ENCODE peak calls at places on chromosomes 13 and 19, in nine cellular contexts. E, T, N, Y, Z, B, R, L and F are unnamed samples. For H3K4me1, the result is how much of the 10 kb centered on the place peaks cover.

GRCh38 chr13:110463876-110464510 is 97.5 kb downstream of the RAB20 start:
- DNase-seq in N (no peak), L (no peak), R (no peak), Y (no peak), T (no peak), B (no peak), E (no peak), Z (no peak), F (no peak)

GRCh38 chr13:33642374-33643065 is 175.4 kb upstream of the RFC3 start:
- DNase-seq in N (peak), R (peak), Z (peak), E (peak), Y (no peak), B (peak), T (no peak), L (no peak), F (no peak)

GRCh38 chr19:35352448-35353304 is 5.0 kb downstream of the FFAR1 start:
- DNase-seq in N (no peak), Z (peak), E (peak), L (peak), Y (peak), R (peak), T (peak), B (peak), F (no peak)

GRCh38 chr19:45878043-45878794 is 7.7 kb downstream of the IRF2BP1 start:
- DNase-seq in B (no peak), L (peak), R (no peak), T (no peak), E (peak), Z (peak), Y (no peak), N (no peak), F (no peak)

GRCh38 chr13:27997904-27998522 is 9.5 kb upstream of the URAD start:
- DNase-seq in Z (no peak), B (peak), Y (no peak), T (no peak), E (peak), N (no peak), R (no peak), L (peak), F (no peak)

GRCh38 chr19:7083076-7083956 is 13.8 kb downstream of the ZNF557 start:
- DNase-seq in B (peak), R (no peak), Z (no peak), Y (no peak), T (no peak), N (no peak), E (no peak), L (no peak), F (no peak)

GRCh38 chr19:30778961-30779690 is 406.9 kb downstream of the ZNF536 start:
- DNase-seq in N (no peak), R (no peak), E (no peak), Z (no peak), L (no peak), Y (no peak), T (no peak), B (no peak), F (no peak)

GRCh38 chr19:34725400-34725799 is 8.6 kb upstream of the ZNF181 start:
- DNase-seq in N (no peak), T (no peak), E (no peak), Y (no peak), L (no peak), Z (no peak), B (no peak), R (no peak), F (no peak)

GRCh38 chr19:17688853-17689595 is 870 bp upstream of the UNC13A start:
- DNase-seq in N (no peak), R (no peak), Z (no peak), Y (no peak), E (no peak), T (no peak), L (no peak), B (no peak), F (no peak)

GRCh38 chr13:94966380-94966779 is 254.0 kb upstream of the SOX21 start:
- DNase-seq in E (no peak), R (no peak), N (no peak), T (no peak), L (no peak), Y (no peak), B (no peak), Z (no peak), F (no peak)

GRCh38 chr19:861756-862528 is 2.5 kb downstream of the CFD start:
- DNase-seq in N (peak), Y (no peak), L (peak), B (peak), E (peak), R (no peak), T (peak), Z (no peak), F (no peak)

GRCh38 chr19:43437712-43438111 is 23.0 kb downstream of the TEX101 start:
- DNase-seq in T (no peak), B (no peak), L (no peak), Y (no peak), R (no peak), Z (no peak), N (no peak), E (no peak), F (no peak)

DNA sequence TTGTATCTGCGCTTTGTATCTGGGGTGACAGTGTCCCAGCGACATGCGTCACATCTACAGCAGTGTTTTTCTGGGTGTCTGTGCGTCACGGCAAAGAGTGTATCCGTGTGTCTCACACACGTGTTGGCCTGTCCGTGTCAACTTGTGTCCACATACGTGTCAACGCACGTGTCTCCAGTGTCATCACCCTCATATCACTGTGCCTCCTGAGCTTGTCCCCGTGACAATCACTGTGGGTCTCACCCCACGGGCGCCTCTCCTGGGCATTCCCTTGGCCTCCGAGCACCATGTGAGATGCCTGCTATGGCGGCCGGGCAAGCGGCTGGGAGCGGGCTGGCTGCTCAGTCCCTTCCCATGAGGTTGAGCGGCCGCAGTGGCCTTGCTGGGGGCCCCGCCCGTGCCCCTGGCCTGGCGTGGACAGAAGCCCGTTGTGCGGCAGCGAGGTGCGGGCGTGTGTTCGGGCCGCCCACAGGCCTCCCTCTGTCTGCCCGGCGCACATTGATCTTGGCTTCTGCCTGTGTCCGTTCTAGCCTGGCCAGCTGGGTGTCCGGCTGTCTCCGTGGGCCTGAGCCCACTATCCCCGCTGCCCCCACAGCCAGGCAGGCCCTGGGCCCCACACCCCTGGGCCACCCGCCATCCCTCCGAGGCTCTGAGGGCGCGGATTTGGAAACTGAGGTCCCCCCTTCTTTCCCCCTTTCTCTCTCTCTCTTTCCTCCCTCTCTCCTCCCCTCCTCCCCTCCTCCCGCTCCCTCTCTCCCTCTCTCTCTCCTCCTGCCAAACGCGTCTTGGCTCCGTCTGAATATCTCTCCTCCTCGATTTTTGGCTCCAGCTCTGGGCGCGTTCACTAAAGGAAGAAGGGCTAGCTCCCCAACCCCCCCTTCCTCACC is 6.5 kb downstream of the NFIX start:
- DNase-seq in L (no peak), N (no peak), Y (no peak), B (peak), E (peak), T (no peak), Z (no peak), R (peak), F (peak)
- H3K4me3 ChIP-seq in L (no peak), N (no peak), Y (no peak), B (peak), E (no peak), T (no peak), Z (no peak), R (peak), F (peak)

GRCh38 chr19:47507924-47508553 is 6.8 kb downstream of the NAPA start:
- DNase-seq in Z (no peak), B (no peak), L (no peak), N (no peak), R (no peak), T (no peak), E (no peak), Y (no peak), F (no peak)
- H3K4me1 ChIP-seq in Z (under half), B (under half), L (under half), N (under half), R (half or more), T (under half), E (under half), Y (under half), F (under half)

DNA sequence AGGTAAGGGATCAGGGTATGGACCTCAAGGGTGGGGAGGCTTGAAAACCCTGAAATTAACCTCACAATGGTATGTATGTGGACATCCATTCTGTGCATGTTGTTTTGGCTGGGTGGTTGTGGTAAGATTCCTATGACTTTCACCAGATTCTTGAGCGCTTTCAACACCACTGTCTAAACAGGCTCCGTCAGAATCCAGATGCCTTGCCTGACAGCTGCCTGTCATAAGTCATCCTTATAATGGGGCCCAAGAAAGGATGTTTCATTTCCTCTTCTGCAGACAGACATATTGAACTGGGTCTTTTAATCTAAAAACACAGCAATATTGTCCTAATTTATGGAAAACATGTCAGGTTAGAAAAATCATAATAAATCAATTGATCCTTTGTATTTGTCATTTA is 41.3 kb downstream of the ALOX5AP start:
- DNase-seq in E (no peak), B (no peak), R (no peak), Z (no peak), N (no peak), L (no peak), Y (no peak), T (no peak), F (no peak)
- H3K27ac ChIP-seq in E (no peak), B (no peak), R (no peak), Z (no peak), N (no peak), L (no peak), Y (peak), T (no peak), F (no peak)

GRCh38 chr13:71005919-71006318 is 861.1 kb downstream of the DACH1 start:
- DNase-seq in T (no peak), R (no peak), Y (no peak), E (no peak), N (no peak), B (no peak), L (no peak), Z (no peak), F (no peak)
- H3K4me3 ChIP-seq in T (no peak), R (no peak), Y (no peak), E (no peak), N (no peak), B (no peak), L (no peak), Z (no peak), F (no peak)

DNA sequence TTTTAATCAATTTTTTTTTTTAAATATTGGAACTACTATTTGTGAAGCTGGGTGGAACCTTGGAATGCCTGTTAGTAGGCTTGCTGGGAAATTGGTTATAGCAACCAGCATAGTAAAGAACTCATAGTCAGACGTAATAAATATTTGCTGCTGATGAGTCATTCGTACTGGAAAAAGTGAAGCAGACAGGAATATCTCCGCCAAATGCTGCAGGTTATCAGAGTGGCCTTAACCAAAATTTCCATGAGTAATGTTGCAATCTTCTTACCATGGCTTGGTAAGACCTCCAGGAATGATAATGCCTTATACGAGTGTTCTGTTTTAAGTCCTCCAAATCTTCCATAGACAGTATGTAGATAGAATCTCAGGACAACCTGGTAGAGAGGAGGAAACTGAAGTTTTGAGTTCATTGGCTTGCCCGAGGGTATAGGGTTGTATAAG is 34.2 kb downstream of the MBNL2 start:
- DNase-seq in B (peak), R (peak), N (no peak), Z (peak), T (no peak), Y (no peak), L (no peak), E (no peak), F (no peak)
- H3K4me1 ChIP-seq in B (under half), R (half or more), N (half or more), Z (half or more), T (under half), Y (half or more), L (under half), E (under half), F (half or more)